ENCODE peak calls at places on chromosome 10, in ten cellular contexts. One of them, this sample, is unnamed.

GRCh38 chr10:112953760-112954159 is 3.7 kb downstream of the TCF7L2 start:
- DNase-seq in mesendoderm: no peak
- DNase-seq in skeletal muscle cell: no peak
- DNase-seq in activated CD4-positive, alpha-beta T cell treated with anti-CD3 and anti-CD28 coated beads for 1 hour: no peak
- DNase-seq in mucosa of gallbladder: no peak
- DNase-seq in activated CD4-positive, CD25-positive, alpha-beta regulatory T cell: no peak
- DNase-seq in SK-MEL-5: no peak
- DNase-seq in progenitor cell of endocrine pancreas: no peak
- DNase-seq in EH: peak; percentile 47
- DNase-seq in naive B cell: no peak
- DNase-seq in this sample: no peak

GRCh38 chr10:103367782-103368518 is at the start of gene TAF5:
- DNase-seq in mesendoderm: peak; percentile 98
- DNase-seq in skeletal muscle cell: peak; percentile 85
- DNase-seq in activated CD4-positive, alpha-beta T cell treated with anti-CD3 and anti-CD28 coated beads for 1 hour: peak; percentile 77
- DNase-seq in mucosa of gallbladder: peak; percentile 95
- DNase-seq in activated CD4-positive, CD25-positive, alpha-beta regulatory T cell: peak; percentile 71
- DNase-seq in SK-MEL-5: peak; percentile 95
- DNase-seq in progenitor cell of endocrine pancreas: peak; percentile 85
- DNase-seq in EH: peak; percentile 96
- DNase-seq in naive B cell: peak; percentile 90
- DNase-seq in this sample: peak; percentile 93

GRCh38 chr10:119090026-119090808 is 9.6 kb upstream of the EIF3A start:
- DNase-seq in mesendoderm: no peak
- DNase-seq in skeletal muscle cell: no peak
- DNase-seq in activated CD4-positive, alpha-beta T cell treated with anti-CD3 and anti-CD28 coated beads for 1 hour: no peak
- DNase-seq in mucosa of gallbladder: no peak
- DNase-seq in activated CD4-positive, CD25-positive, alpha-beta regulatory T cell: no peak
- DNase-seq in SK-MEL-5: no peak
- DNase-seq in progenitor cell of endocrine pancreas: no peak
- DNase-seq in EH: no peak
- DNase-seq in naive B cell: no peak
- DNase-seq in this sample: peak; percentile 66

GRCh38 chr10:122350893-122351292 is 23.6 kb upstream of the PLEKHA1 start:
- DNase-seq in mesendoderm: no peak
- DNase-seq in skeletal muscle cell: no peak
- DNase-seq in activated CD4-positive, alpha-beta T cell treated with anti-CD3 and anti-CD28 coated beads for 1 hour: no peak
- DNase-seq in mucosa of gallbladder: peak; percentile 36
- DNase-seq in activated CD4-positive, CD25-positive, alpha-beta regulatory T cell: no peak
- DNase-seq in SK-MEL-5: no peak
- DNase-seq in progenitor cell of endocrine pancreas: no peak
- DNase-seq in EH: no peak
- DNase-seq in naive B cell: no peak
- DNase-seq in this sample: no peak

GRCh38 chr10:77082601-77083252 is 554.9 kb downstream of the KCNMA1 start:
- DNase-seq in mesendoderm: peak; percentile 75
- DNase-seq in skeletal muscle cell: no peak
- DNase-seq in activated CD4-positive, alpha-beta T cell treated with anti-CD3 and anti-CD28 coated beads for 1 hour: no peak
- DNase-seq in mucosa of gallbladder: no peak
- DNase-seq in activated CD4-positive, CD25-positive, alpha-beta regulatory T cell: no peak
- DNase-seq in SK-MEL-5: no peak
- DNase-seq in progenitor cell of endocrine pancreas: peak; percentile 23
- DNase-seq in EH: peak; percentile 6
- DNase-seq in naive B cell: no peak
- DNase-seq in this sample: no peak

GRCh38 chr10:112793197-112793921 is 156.7 kb upstream of the TCF7L2 start:
- DNase-seq in mesendoderm: no peak
- DNase-seq in skeletal muscle cell: peak; percentile 73
- DNase-seq in activated CD4-positive, alpha-beta T cell treated with anti-CD3 and anti-CD28 coated beads for 1 hour: no peak
- DNase-seq in mucosa of gallbladder: no peak
- DNase-seq in activated CD4-positive, CD25-positive, alpha-beta regulatory T cell: no peak
- DNase-seq in SK-MEL-5: no peak
- DNase-seq in progenitor cell of endocrine pancreas: no peak
- DNase-seq in EH: peak; percentile 57
- DNase-seq in naive B cell: no peak
- DNase-seq in this sample: peak; percentile 64

GRCh38 chr10:11381023-11381422 is 230.4 kb downstream of the USP6NL start:
- DNase-seq in mesendoderm: no peak
- DNase-seq in skeletal muscle cell: no peak
- DNase-seq in activated CD4-positive, alpha-beta T cell treated with anti-CD3 and anti-CD28 coated beads for 1 hour: no peak
- DNase-seq in mucosa of gallbladder: no peak
- DNase-seq in activated CD4-positive, CD25-positive, alpha-beta regulatory T cell: no peak
- DNase-seq in SK-MEL-5: no peak
- DNase-seq in progenitor cell of endocrine pancreas: no peak
- DNase-seq in EH: no peak
- DNase-seq in naive B cell: no peak
- DNase-seq in this sample: no peak

GRCh38 chr10:104120061-104120460 is 1.9 kb upstream of the SFR1 start:
- DNase-seq in mesendoderm: no peak
- DNase-seq in skeletal muscle cell: no peak
- DNase-seq in activated CD4-positive, alpha-beta T cell treated with anti-CD3 and anti-CD28 coated beads for 1 hour: no peak
- DNase-seq in mucosa of gallbladder: no peak
- DNase-seq in activated CD4-positive, CD25-positive, alpha-beta regulatory T cell: no peak
- DNase-seq in SK-MEL-5: no peak
- DNase-seq in progenitor cell of endocrine pancreas: no peak
- DNase-seq in EH: no peak
- DNase-seq in naive B cell: no peak
- DNase-seq in this sample: no peak

GRCh38 chr10:72126184-72126871 is 38.0 kb upstream of the SPOCK2 start:
- DNase-seq in mesendoderm: peak; percentile 59
- DNase-seq in skeletal muscle cell: peak; percentile 25
- DNase-seq in activated CD4-positive, alpha-beta T cell treated with anti-CD3 and anti-CD28 coated beads for 1 hour: no peak
- DNase-seq in mucosa of gallbladder: no peak
- DNase-seq in activated CD4-positive, CD25-positive, alpha-beta regulatory T cell: no peak
- DNase-seq in SK-MEL-5: peak; percentile 54
- DNase-seq in progenitor cell of endocrine pancreas: no peak
- DNase-seq in EH: peak; percentile 69
- DNase-seq in naive B cell: no peak
- DNase-seq in this sample: no peak

GRCh38 chr10:129707406-129708388 is 240.7 kb downstream of the MGMT start:
- DNase-seq in mesendoderm: no peak
- DNase-seq in skeletal muscle cell: peak; percentile 56
- DNase-seq in activated CD4-positive, alpha-beta T cell treated with anti-CD3 and anti-CD28 coated beads for 1 hour: no peak
- DNase-seq in mucosa of gallbladder: no peak
- DNase-seq in activated CD4-positive, CD25-positive, alpha-beta regulatory T cell: no peak
- DNase-seq in SK-MEL-5: no peak
- DNase-seq in progenitor cell of endocrine pancreas: no peak
- DNase-seq in EH: no peak
- DNase-seq in naive B cell: no peak
- DNase-seq in this sample: no peak

GRCh38 chr10:78524941-78525340 is 491.3 kb downstream of the RPS24 start:
- DNase-seq in mesendoderm: no peak
- DNase-seq in skeletal muscle cell: no peak
- DNase-seq in activated CD4-positive, alpha-beta T cell treated with anti-CD3 and anti-CD28 coated beads for 1 hour: no peak
- DNase-seq in mucosa of gallbladder: no peak
- DNase-seq in activated CD4-positive, CD25-positive, alpha-beta regulatory T cell: no peak
- DNase-seq in SK-MEL-5: no peak
- DNase-seq in progenitor cell of endocrine pancreas: no peak
- DNase-seq in EH: no peak
- DNase-seq in naive B cell: no peak
- DNase-seq in this sample: no peak

GRCh38 chr10:10596256-10596655 is 421.4 kb upstream of the CELF2 start:
- DNase-seq in mesendoderm: no peak
- DNase-seq in skeletal muscle cell: no peak
- DNase-seq in activated CD4-positive, alpha-beta T cell treated with anti-CD3 and anti-CD28 coated beads for 1 hour: no peak
- DNase-seq in mucosa of gallbladder: no peak
- DNase-seq in activated CD4-positive, CD25-positive, alpha-beta regulatory T cell: no peak
- DNase-seq in SK-MEL-5: no peak
- DNase-seq in progenitor cell of endocrine pancreas: no peak
- DNase-seq in EH: no peak
- DNase-seq in naive B cell: no peak
- DNase-seq in this sample: no peak